ENCODE peak calls at places on chromosomes 12 and 14, in nine cellular contexts. O, Y, N, C, P, G, A, Q and D are unnamed samples.

GRCh38 chr12:72872986-72873385 is 600.8 kb downstream of the TRHDE start:
- DNase-seq in O (peak; percentile 45), P (no peak), N (no peak), C (no peak), A (no peak), Y (no peak), Q (no peak), G (no peak), D (no peak)

GRCh38 chr14:28975084-28975483 is 208.5 kb downstream of the FOXG1 start:
- DNase-seq in N (no peak), G (no peak), P (no peak), Y (no peak), A (no peak), O (peak; percentile 76), C (no peak), Q (no peak), D (no peak)

GRCh38 chr12:10365716-10366433 is 24.0 kb downstream of the KLRK1 start:
- DNase-seq in G (no peak), P (no peak), A (no peak), Y (no peak), N (peak; percentile 52), C (no peak), Q (no peak), O (peak; percentile 45), D (no peak)

GRCh38 chr12:117526756-117527479 is 165.5 kb upstream of the NOS1 start:
- DNase-seq in A (no peak), G (no peak), P (no peak), C (no peak), O (peak; percentile 40), N (no peak), Y (no peak), Q (no peak), D (no peak)

GRCh38 chr14:91872517-91873470 is 5.5 kb upstream of the TC2N start:
- DNase-seq in G (no peak), O (peak; percentile 46), Q (peak; percentile 66), A (no peak), C (no peak), Y (peak; percentile 60), P (peak; percentile 90), N (peak; percentile 91), D (no peak)

GRCh38 chr12:130014485-130014807 is 110.6 kb upstream of the TMEM132D start:
- DNase-seq in P (no peak), C (no peak), A (no peak), O (peak; percentile 90), G (no peak), Q (no peak), N (no peak), Y (no peak), D (no peak)

GRCh38 chr12:92551853-92552397 is 150.9 kb upstream of the PLEKHG7 start:
- DNase-seq in Y (no peak), C (peak; percentile 53), P (no peak), O (no peak), G (no peak), N (peak; percentile 94), Q (no peak), A (no peak), D (no peak)

GRCh38 chr14:70416717-70417349 is at the start of gene SYNJ2BP:
- DNase-seq in O (peak; percentile 93), P (peak; percentile 49), N (peak; percentile 87), Y (peak; percentile 74), C (peak; percentile 57), A (peak; percentile 34), G (peak; percentile 53), Q (peak; percentile 75), D (peak; percentile 60)

GRCh38 chr12:5396541-5396940 is 35.4 kb upstream of the NTF3 start:
- DNase-seq in C (no peak), A (no peak), N (no peak), P (no peak), O (no peak), Q (no peak), G (no peak), Y (no peak), D (no peak)

GRCh38 chr12:68310370-68310769 is 21.8 kb downstream of the MDM1 start:
- DNase-seq in A (no peak), P (no peak), Y (no peak), Q (no peak), G (no peak), C (peak; percentile 65), O (no peak), N (peak; percentile 85), D (no peak)

GRCh38 chr12:17642340-17642650 is 447.7 kb downstream of the RERGL start:
- DNase-seq in G (no peak), A (no peak), N (no peak), Y (no peak), C (no peak), P (no peak), Q (no peak), O (no peak), D (no peak)
- TF ChIP-seq CTCF in G (no peak), A (no peak), N (no peak), Y (no peak), C (peak; percentile 10), P (no peak), Q (no peak), O (peak; percentile 16), D (no peak)

DNA sequence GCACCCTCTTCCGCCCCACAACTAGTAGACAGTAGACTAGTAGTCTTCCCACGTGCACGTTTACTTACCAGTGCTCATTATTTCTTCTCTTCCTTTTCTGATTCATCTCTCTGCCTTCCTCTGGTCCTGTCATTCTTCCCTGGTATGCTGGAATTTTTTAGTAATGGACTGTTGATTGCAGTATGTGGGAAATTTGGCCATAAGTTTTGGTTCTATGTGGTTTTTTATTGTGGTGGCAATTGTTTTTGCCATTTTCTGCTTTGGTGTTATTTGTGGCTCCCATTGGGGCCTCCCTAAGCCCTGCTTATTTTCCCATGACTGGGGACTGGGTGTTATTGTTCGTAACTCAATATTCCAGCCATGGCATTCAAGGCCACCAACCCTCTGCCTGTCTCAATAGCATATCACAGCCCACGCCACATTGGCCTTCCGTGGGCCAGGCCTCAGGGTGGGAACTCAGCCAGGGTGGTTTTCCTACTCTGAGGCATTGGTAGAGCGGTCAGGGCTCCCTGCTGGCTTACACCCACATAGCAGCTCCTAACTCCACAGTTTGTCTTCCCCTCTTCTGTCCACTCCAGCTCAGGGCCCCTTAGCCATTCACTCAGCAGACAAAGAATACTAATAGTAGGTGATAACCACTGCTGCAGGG is 321.4 kb downstream of the CACNA1C start:
- DNase-seq in P (no peak), G (no peak), Y (no peak), N (no peak), Q (no peak), O (peak; percentile 66), C (peak; percentile 41), A (no peak), D (no peak)
- TF ChIP-seq CTCF in P (no peak), G (no peak), Y (no peak), N (no peak), Q (no peak), O (peak; percentile 20), C (no peak), A (no peak), D (no peak)

GRCh38 chr12:94648578-94648977 is 1.8 kb downstream of the TMCC3 start:
- DNase-seq in C (no peak), G (no peak), O (no peak), A (no peak), P (no peak), Q (no peak), N (peak; percentile 88), Y (no peak), D (no peak)

GRCh38 chr12:94644141-94644575 is 6.2 kb downstream of the TMCC3 start:
- DNase-seq in N (peak; percentile 91), P (no peak), A (no peak), Q (peak; percentile 15), O (no peak), G (no peak), C (peak; percentile 13), Y (peak; percentile 46), D (no peak)

GRCh38 chr12:94644622-94645021 is 5.7 kb downstream of the TMCC3 start:
- DNase-seq in Y (no peak), A (no peak), N (peak; percentile 93), O (no peak), Q (no peak), G (no peak), P (no peak), C (no peak), D (no peak)

GRCh38 chr12:94650143-94651056 is at the start of gene TMCC3:
- DNase-seq in N (peak; percentile 74), Y (peak; percentile 41), O (peak; percentile 81), A (peak; percentile 48), G (peak; percentile 55), Q (peak; percentile 50), C (no peak), P (peak; percentile 36), D (peak; percentile 61)

GRCh38 chr12:94649349-94650142 is 811 bp downstream of the TMCC3 start:
- DNase-seq in A (peak; percentile 59), C (no peak), Y (no peak), N (peak; percentile 52), P (peak; percentile 30), G (peak; percentile 46), O (peak; percentile 89), Q (peak; percentile 52), D (peak; percentile 58)
- TF ChIP-seq CTCF in A (peak; percentile 57), C (no peak), Y (no peak), N (no peak), P (peak; percentile 22), G (peak; percentile 28), O (peak; percentile 70), Q (peak; percentile 18), D (no peak)

DNA sequence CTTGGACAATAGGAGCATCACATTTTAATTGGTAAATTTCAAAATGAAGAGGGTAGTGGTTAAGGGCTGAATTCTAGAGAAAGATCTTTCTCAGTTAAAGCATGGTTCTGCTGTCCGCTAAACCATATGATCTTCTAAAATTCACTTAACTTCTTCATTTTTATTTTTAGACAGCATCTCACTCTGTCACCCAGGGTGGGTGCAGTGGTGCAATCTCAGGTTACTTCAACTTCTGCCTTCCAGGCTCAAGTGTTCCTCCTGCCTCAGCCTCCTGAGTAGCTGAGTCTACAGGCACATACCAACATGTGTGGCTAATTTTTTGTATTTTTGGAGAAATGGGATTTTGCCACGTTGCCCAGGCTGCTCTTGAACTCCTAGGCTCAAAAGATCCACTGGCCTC is 226.7 kb upstream of the ABCD2 start:
- DNase-seq in N (no peak), A (no peak), P (no peak), Y (no peak), O (no peak), C (no peak), G (no peak), Q (no peak), D (no peak)
- TF ChIP-seq CTCF in N (no peak), A (no peak), P (no peak), Y (no peak), O (no peak), C (no peak), G (no peak), Q (no peak), D (no peak)

GRCh38 chr12:119235352-119235751 is 56.6 kb downstream of the HSPB8 start:
- DNase-seq in A (no peak), Q (no peak), O (peak; percentile 85), P (no peak), Y (no peak), C (no peak), G (no peak), N (no peak), D (peak; percentile 35)
- TF ChIP-seq CTCF in A (peak; percentile 62), Q (peak; percentile 19), O (peak; percentile 86), P (no peak), Y (no peak), C (peak; percentile 34), G (no peak), N (no peak), D (peak; percentile 59)